ENCODE peak calls at places on chromosome 4, in six cellular contexts. J is upper lobe of left lung, W is HepG2, G is GM12878, Y is K562, V is A549. Q is an unnamed sample. For H3K4me1, the result is how much of the 10 kb centered on the place peaks cover.

GRCh38 chr4:114658179-114658578 is 59.6 kb downstream of the UGT8 start:
- ATAC-seq in W (no peak), Y (no peak), V (no peak), J (no peak), G (no peak), Q (no peak)

GRCh38 chr4:12615822-12616221 is 868.3 kb downstream of the RAB28 start:
- ATAC-seq in V (no peak), Y (no peak), J (no peak), W (no peak), G (no peak), Q (no peak)

GRCh38 chr4:140090215-140090731 is 63.7 kb downstream of the MAML3 start:
- ATAC-seq in J (no peak), W (no peak), V (peak), Y (no peak), G (no peak), Q (no peak)

GRCh38 chr4:161828061-161828460 is 335.7 kb downstream of the FSTL5 start:
- ATAC-seq in V (no peak), G (peak), J (no peak), W (no peak), Y (no peak), Q (no peak)

GRCh38 chr4:122576261-122577188 is 44.3 kb downstream of the IL21 start:
- ATAC-seq in Y (peak), V (peak), G (peak), W (peak), J (no peak), Q (no peak)

GRCh38 chr4:73816814-73817213 is 19.7 kb upstream of the CXCL6 start:
- ATAC-seq in G (no peak), Y (no peak), J (no peak), V (peak), W (no peak), Q (peak)

GRCh38 chr4:7973545-7973981 is 33.9 kb upstream of the AFAP1 start:
- ATAC-seq in J (no peak), Y (no peak), V (no peak), W (no peak), G (no peak), Q (no peak)

GRCh38 chr4:189834586-189834985 is 106.1 kb upstream of the FRG1 start:
- ATAC-seq in J (no peak), W (no peak), G (no peak), Y (no peak), V (no peak), Q (no peak)

GRCh38 chr4:90211174-90211573 is 84.0 kb downstream of the CCSER1 start:
- ATAC-seq in W (no peak), J (no peak), V (no peak), G (no peak), Y (no peak), Q (no peak)

GRCh38 chr4:118345813-118346212 is 7.0 kb downstream of the PRSS12 start:
- ATAC-seq in G (no peak), W (no peak), V (no peak), Y (no peak), J (no peak), Q (no peak)

GRCh38 chr4:183718876-183719275 is 59.8 kb downstream of the TRAPPC11 start:
- ATAC-seq in J (no peak), G (no peak), V (no peak), W (no peak), Y (no peak), Q (no peak)

GRCh38 chr4:10173039-10173753 is 56.6 kb upstream of the WDR1 start:
- ATAC-seq in J (peak), Y (peak), G (no peak), W (no peak), V (no peak), Q (peak)

GRCh38 chr4:77959566-77960338 is 97.1 kb downstream of the MRPL1 start:
- ATAC-seq in W (peak), J (no peak), G (peak), Y (peak), V (no peak), Q (no peak)

GRCh38 chr4:83252782-83253405 is 31.7 kb downstream of the COQ2 start:
- ATAC-seq in Y (peak), V (peak), G (peak), W (peak), J (peak), Q (no peak)

GRCh38 chr4:85783483-85783882 is 308.5 kb downstream of the ARHGAP24 start:
- ATAC-seq in Y (no peak), W (no peak), V (no peak), J (no peak), G (peak), Q (no peak)
- H3K4me1 ChIP-seq in Y (under half), W (under half), V (under half), J (under half), G (under half), Q (half or more)

GRCh38 chr4:123649644-123650356 is 253.2 kb downstream of the SPRY1 start:
- ATAC-seq in Y (peak), G (peak), V (peak), J (peak), W (peak), Q (peak)

GRCh38 chr4:123652501-123652900 is 255.9 kb downstream of the SPRY1 start:
- ATAC-seq in J (no peak), G (no peak), W (no peak), V (no peak), Y (no peak), Q (no peak)

GRCh38 chr4:123651536-123652175 is 255.1 kb downstream of the SPRY1 start:
- ATAC-seq in V (no peak), W (no peak), J (no peak), G (no peak), Y (no peak), Q (no peak)

GRCh38 chr4:123649248-123649643 is 252.7 kb downstream of the SPRY1 start:
- ATAC-seq in J (no peak), V (peak), W (peak), G (peak), Y (no peak), Q (no peak)

GRCh38 chr4:123651127-123651526 is 254.5 kb downstream of the SPRY1 start:
- ATAC-seq in V (no peak), Y (no peak), G (no peak), W (no peak), J (no peak), Q (peak)
- TF ChIP-seq EP300 in V (no peak), Y (no peak), G (no peak), W (no peak), J (no peak), Q (no peak)

GRCh38 chr4:88135362-88135663 is 23.1 kb downstream of the ABCG2 start:
- ATAC-seq in G (no peak), J (no peak), W (no peak), Y (no peak), V (no peak), Q (no peak)

GRCh38 chr4:88130003-88130402 is 28.4 kb downstream of the ABCG2 start:
- ATAC-seq in Y (no peak), W (no peak), V (no peak), G (no peak), J (no peak), Q (no peak)

GRCh38 chr4:88136249-88136648 is 22.2 kb downstream of the ABCG2 start:
- ATAC-seq in V (no peak), Y (no peak), G (no peak), W (no peak), J (no peak), Q (no peak)

GRCh38 chr4:88134536-88135361 is 23.7 kb downstream of the ABCG2 start:
- ATAC-seq in J (no peak), V (peak), G (no peak), Y (no peak), W (no peak), Q (no peak)

DNA sequence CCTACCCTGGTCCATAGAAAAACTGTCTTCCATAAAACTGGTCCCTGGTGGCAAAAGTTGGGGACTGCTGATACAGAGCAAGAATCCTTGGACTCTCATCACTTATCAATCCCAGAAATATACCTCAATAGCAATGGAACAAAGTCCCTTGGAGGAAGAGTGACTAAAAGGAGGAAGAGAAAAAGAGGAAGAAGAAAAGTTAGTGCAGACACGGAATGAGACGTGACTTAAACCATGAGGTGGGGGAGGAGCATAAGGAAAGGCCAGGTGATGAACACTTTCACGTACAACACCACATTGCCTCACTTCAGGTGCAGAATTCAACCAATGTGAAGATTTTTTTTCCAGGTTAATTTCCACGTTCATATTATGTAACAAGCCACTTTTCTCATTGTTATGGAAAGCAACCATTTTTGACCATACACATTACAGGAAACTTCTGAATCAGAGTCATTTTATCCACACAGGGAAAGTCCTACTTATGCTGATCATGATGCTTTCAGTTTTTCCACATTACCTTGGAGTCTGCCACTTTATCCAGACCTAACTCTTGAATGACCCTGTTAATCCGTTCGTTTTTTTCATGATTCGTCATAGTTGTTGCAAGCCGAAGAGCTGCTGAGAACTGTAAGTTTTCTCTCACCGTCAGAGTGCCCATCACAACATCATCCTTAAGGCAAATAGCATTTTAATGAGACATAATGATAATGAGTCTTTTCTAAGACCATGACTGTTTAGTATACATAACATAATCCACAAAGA is 27.7 kb downstream of the ABCG2 start:
- ATAC-seq in V (no peak), W (no peak), G (no peak), J (no peak), Y (no peak), Q (no peak)
- TF ChIP-seq CTCF in V (no peak), W (no peak), G (no peak), J (no peak), Y (no peak), Q (no peak)

GRCh38 chr4:5754529-5754881 is 43.5 kb downstream of the EVC start:
- ATAC-seq in G (no peak), J (no peak), W (no peak), Y (no peak), V (no peak), Q (no peak)
- H3K4me1 ChIP-seq in G (under half), J (under half), W (under half), Y (under half), V (under half), Q (under half)